ENCODE peak calls at places on chromosomes 1 and 21, in four cellular contexts. T is astrocyte, Y is A549, U is PC-3. M is an unnamed sample.

GRCh38 chr1:47241114-47242113 is 9.4 kb upstream of the TAL1 start:
- DNase-seq in T (no peak), Y (no peak), U (no peak), M (no peak)

GRCh38 chr1:154410185-154410827 is 5.2 kb downstream of the IL6R start:
- DNase-seq in T (no peak), Y (no peak), U (no peak), M (no peak)

GRCh38 chr1:234602334-234603220 is 7.4 kb downstream of the IRF2BP2 start:
- DNase-seq in T (peak; percentile 98), Y (peak; percentile 95), U (peak; percentile 88), M (no peak)

GRCh38 chr1:119481951-119482350 is 25.1 kb upstream of the HSD3B1 start:
- DNase-seq in T (no peak), Y (no peak), U (no peak), M (no peak)

GRCh38 chr1:184590163-184590750 is 164.4 kb downstream of the EDEM3 start:
- DNase-seq in T (no peak), Y (no peak), U (peak; percentile 83), M (no peak)

GRCh38 chr1:188988589-188988988 is 1489.1 kb downstream of the BRINP3 start:
- DNase-seq in T (no peak), Y (peak; percentile 5), U (peak; percentile 10), M (no peak)

GRCh38 chr1:46691997-46692790 is 20.5 kb downstream of the TEX38 start:
- DNase-seq in T (peak; percentile 16), Y (no peak), U (peak; percentile 16), M (no peak)

GRCh38 chr1:226871636-226872327 is 1.4 kb downstream of the PSEN2 start:
- DNase-seq in T (no peak), Y (no peak), U (peak; percentile 33), M (no peak)

GRCh38 chr1:147052677-147053076 is 114.6 kb downstream of the NBPF12 start:
- DNase-seq in T (no peak), Y (no peak), U (no peak), M (no peak)

GRCh38 chr1:29096255-29096896 is 27.3 kb downstream of the TMEM200B start:
- DNase-seq in T (no peak), Y (no peak), U (peak; percentile 14), M (peak; percentile 18)

GRCh38 chr1:201551877-201552731 is 13.2 kb downstream of the NAV1 start:
- DNase-seq in T (peak; percentile 90), Y (peak; percentile 69), U (peak; percentile 50), M (no peak)

GRCh38 chr1:152501704-152502103 is 8.9 kb upstream of the LCE5A start:
- DNase-seq in T (no peak), Y (peak; percentile 97), U (peak; percentile 17), M (no peak)

GRCh38 chr1:210910020-210910575 is 223.8 kb downstream of the KCNH1 start:
- DNase-seq in T (no peak), Y (no peak), U (no peak), M (no peak)
- H3K4me3 ChIP-seq in T (no peak overlapping the region), Y (no peak overlapping the region), U (no peak overlapping the region), M (no peak overlapping the region)

GRCh38 chr1:205592443-205593003 is 39.3 kb downstream of the ELK4 start:
- DNase-seq in T (no peak), Y (no peak), U (no peak), M (no peak)
- H3K4me3 ChIP-seq in T (no peak overlapping the region), Y (peak overlapping the region; percentile 37), U (no peak overlapping the region), M (no peak overlapping the region)

GRCh38 chr1:210598135-210598652 is 269.5 kb downstream of the HHAT start:
- DNase-seq in T (peak; percentile 98), Y (peak; percentile 98), U (peak; percentile 90), M (no peak)
- H3K4me3 ChIP-seq in T (no peak overlapping the region), Y (no peak overlapping the region), U (no peak overlapping the region), M (no peak overlapping the region)

GRCh38 chr1:26677306-26678115 is 18.3 kb upstream of the ARID1A start:
- DNase-seq in T (peak; percentile 66), Y (peak; percentile 92), U (peak; percentile 93), M (peak; percentile 49)
- H3K4me3 ChIP-seq in T (no peak overlapping the region), Y (no peak overlapping the region), U (peak overlapping the region; percentile 27), M (no peak overlapping the region)

GRCh38 chr1:36305915-36306209 is 306 bp upstream of the SH3D21 start:
- DNase-seq in T (no peak), Y (no peak), U (no peak), M (no peak)
- H3K4me3 ChIP-seq in T (no peak overlapping the region), Y (no peak overlapping the region), U (peak overlapping the region; percentile 83), M (no peak overlapping the region)

GRCh38 chr1:150877220-150877516 is 769 bp upstream of the ARNT start:
- DNase-seq in T (no peak), Y (peak; percentile 33), U (no peak), M (no peak)
- H3K4me3 ChIP-seq in T (peak overlapping the region; percentile 90), Y (peak overlapping the region; percentile 82), U (peak overlapping the region; percentile 74), M (peak overlapping the region; percentile 80)

DNA sequence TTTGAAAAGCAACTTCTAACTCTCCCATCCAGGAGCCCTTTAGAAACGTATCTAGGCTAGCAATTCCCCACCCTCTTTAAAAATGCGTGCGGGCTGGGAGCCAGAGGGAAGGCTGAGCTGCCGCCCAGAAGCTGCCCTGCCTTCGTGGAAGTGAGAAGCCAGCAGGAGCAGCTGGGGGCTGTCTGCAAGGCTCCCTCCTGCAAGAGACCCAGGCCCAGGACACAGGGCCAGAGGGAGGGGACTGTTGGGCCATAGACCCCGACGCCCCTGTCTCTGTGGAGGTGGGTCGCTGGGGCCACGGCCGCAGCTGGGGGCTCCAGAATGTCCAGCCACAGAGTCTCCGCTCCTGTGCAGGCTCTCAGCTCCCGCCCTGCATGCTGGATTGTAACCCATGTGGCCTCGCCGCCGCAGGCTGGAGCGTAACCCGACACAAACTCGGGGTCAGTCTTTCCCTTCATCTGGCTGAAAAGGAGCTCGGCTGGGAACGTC is 31.0 kb upstream of the COL6A2 start:
- DNase-seq in T (peak; percentile 53), Y (no peak), U (no peak), M (no peak)
- H3K4me3 ChIP-seq in T (no peak overlapping the region), Y (no peak overlapping the region), U (no peak overlapping the region), M (no peak overlapping the region)

DNA sequence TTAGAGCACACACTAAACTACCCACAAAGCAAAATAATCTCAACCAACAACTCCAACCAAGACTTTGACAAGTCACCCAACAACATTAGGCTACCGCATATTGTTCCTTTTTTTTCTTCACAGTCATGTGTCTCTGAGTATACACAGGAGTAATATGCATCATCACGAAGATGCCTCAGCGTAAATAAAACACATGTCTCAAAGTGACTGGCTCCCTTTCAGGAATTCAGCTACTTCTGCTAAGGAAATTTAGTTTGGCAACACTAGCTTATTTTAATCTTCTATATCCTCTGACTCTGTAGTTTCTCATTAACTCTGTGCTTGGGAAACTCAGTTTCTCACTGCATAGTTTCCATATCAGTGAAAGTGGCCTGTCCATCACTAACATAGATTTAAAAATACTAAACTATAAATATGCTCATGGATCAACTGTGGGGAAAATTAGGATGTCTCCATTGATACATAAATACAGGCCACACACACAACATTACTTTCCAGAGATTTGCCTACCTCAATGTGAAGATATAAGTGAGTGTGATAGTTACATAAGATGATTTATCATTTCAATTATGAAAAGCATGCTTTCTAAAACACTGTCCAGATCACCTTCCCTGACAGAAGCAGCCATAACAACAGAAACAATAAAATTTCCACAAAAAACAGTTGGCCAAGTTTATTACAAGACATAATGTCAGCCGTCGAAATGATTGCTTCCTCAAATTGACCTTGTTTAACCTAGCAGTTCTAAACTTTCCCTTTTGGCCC is 113.2 kb downstream of the PTGER3 start:
- DNase-seq in T (no peak), Y (no peak), U (no peak), M (no peak)
- H3K4me3 ChIP-seq in T (no peak overlapping the region), Y (no peak overlapping the region), U (no peak overlapping the region), M (no peak overlapping the region)

DNA sequence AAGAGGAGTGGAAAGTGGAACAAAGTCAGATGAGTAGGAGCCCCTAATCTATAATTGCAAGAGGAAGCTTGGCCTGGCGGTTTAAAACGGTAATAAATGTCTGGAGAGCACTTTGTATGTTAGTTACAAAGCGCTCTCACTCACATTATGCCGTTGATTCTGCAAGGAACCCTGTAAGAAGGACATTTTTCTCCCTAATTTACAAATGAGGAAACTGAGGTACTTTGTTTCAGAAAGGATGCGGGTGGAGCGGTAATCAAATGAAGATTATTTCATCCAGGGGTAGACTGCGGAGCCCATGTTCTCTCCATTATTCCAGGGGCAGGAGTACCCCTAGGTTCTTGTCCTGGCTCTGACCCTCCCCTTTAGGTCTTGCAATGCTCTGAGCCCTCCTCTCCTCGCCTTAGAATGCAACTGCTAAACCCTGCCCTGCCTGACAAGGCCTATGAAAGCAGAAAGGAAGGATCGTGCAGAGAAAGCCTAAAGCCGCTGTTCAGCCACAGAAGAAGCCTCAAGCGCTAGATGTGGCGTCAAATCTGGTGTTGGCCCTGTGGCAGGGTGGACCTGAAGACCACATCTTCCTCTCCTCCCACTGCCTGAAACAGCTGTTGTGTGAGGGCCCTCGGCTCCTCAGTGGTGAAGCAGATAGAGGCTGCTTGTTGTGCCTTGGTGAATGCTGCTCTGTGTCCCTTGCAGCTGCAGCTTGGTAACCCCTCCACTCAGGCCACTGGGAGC is 588 bp upstream of the PACC1 start:
- DNase-seq in T (no peak), Y (no peak), U (no peak), M (peak; percentile 55)
- H3K4me3 ChIP-seq in T (peak overlapping the region; percentile 67), Y (peak overlapping the region; percentile 80), U (peak overlapping the region; percentile 79), M (peak overlapping the region; percentile 79)

M was measured in Jurkat, Clone E6-1.